ENCODE peak calls at places on chromosome 2, in ten cellular contexts. One of them, this sample, is unnamed.

GRCh38 chr2:224520064-224520463 is 65.1 kb downstream of the CUL3 start:
- DNase-seq in IMR-90: peak; percentile 92
- DNase-seq in A673: no peak
- DNase-seq in Panc1: no peak
- DNase-seq in stomach: no peak
- DNase-seq in right lobe of liver: no peak
- DNase-seq in spleen: no peak
- DNase-seq in effector memory CD4-positive, alpha-beta T cell: no peak
- DNase-seq in neural progenitor cell: no peak
- DNase-seq in upper lobe of right lung: no peak
- DNase-seq in this sample: no peak

GRCh38 chr2:20216130-20217025 is 8.6 kb downstream of the SDC1 start:
- DNase-seq in IMR-90: no peak
- DNase-seq in Panc1: no peak
- DNase-seq in right lobe of liver: peak; percentile 62
- DNase-seq in stomach: no peak
- DNase-seq in effector memory CD4-positive, alpha-beta T cell: no peak
- DNase-seq in upper lobe of right lung: peak; percentile 54
- DNase-seq in spleen: peak; percentile 69
- DNase-seq in A673: no peak
- DNase-seq in neural progenitor cell: no peak
- DNase-seq in this sample: no peak

GRCh38 chr2:36456227-36456788 is 100.7 kb downstream of the CRIM1 start:
- DNase-seq in neural progenitor cell: peak; percentile 7
- DNase-seq in A673: peak; percentile 98
- DNase-seq in upper lobe of right lung: peak; percentile 72
- DNase-seq in effector memory CD4-positive, alpha-beta T cell: no peak
- DNase-seq in Panc1: no peak
- DNase-seq in right lobe of liver: peak; percentile 56
- DNase-seq in spleen: peak; percentile 80
- DNase-seq in stomach: peak; percentile 50
- DNase-seq in IMR-90: peak; percentile 81
- DNase-seq in this sample: peak; percentile 83

GRCh38 chr2:45652090-45653050 is 895 bp downstream of the PRKCE start:
- DNase-seq in spleen: peak; percentile 87
- DNase-seq in IMR-90: peak; percentile 57
- DNase-seq in right lobe of liver: peak; percentile 56
- DNase-seq in stomach: peak; percentile 36
- DNase-seq in neural progenitor cell: peak; percentile 42
- DNase-seq in upper lobe of right lung: peak; percentile 80
- DNase-seq in Panc1: no peak
- DNase-seq in effector memory CD4-positive, alpha-beta T cell: no peak
- DNase-seq in A673: peak; percentile 11
- DNase-seq in this sample: peak; percentile 61

GRCh38 chr2:27776097-27776496 is 4.6 kb downstream of the MRPL33 start:
- DNase-seq in IMR-90: peak; percentile 53
- DNase-seq in neural progenitor cell: no peak
- DNase-seq in stomach: no peak
- DNase-seq in Panc1: no peak
- DNase-seq in spleen: no peak
- DNase-seq in right lobe of liver: peak; percentile 72
- DNase-seq in upper lobe of right lung: no peak
- DNase-seq in effector memory CD4-positive, alpha-beta T cell: no peak
- DNase-seq in A673: peak; percentile 51
- DNase-seq in this sample: no peak

GRCh38 chr2:189233527-189233926 is 54.0 kb upstream of the COL5A2 start:
- DNase-seq in A673: no peak
- DNase-seq in right lobe of liver: no peak
- DNase-seq in neural progenitor cell: no peak
- DNase-seq in stomach: no peak
- DNase-seq in spleen: no peak
- DNase-seq in Panc1: no peak
- DNase-seq in upper lobe of right lung: no peak
- DNase-seq in IMR-90: peak; percentile 58
- DNase-seq in effector memory CD4-positive, alpha-beta T cell: no peak
- DNase-seq in this sample: no peak

GRCh38 chr2:177731384-177731783 is 338.8 kb downstream of the AGPS start:
- DNase-seq in neural progenitor cell: peak; percentile 57
- DNase-seq in IMR-90: no peak
- DNase-seq in spleen: no peak
- DNase-seq in Panc1: no peak
- DNase-seq in A673: peak; percentile 50
- DNase-seq in right lobe of liver: no peak
- DNase-seq in upper lobe of right lung: no peak
- DNase-seq in stomach: no peak
- DNase-seq in effector memory CD4-positive, alpha-beta T cell: no peak
- DNase-seq in this sample: no peak

GRCh38 chr2:64018715-64019082 is 529 bp downstream of the VPS54 start:
- DNase-seq in A673: peak; percentile 51
- DNase-seq in IMR-90: no peak
- DNase-seq in neural progenitor cell: peak; percentile 63
- DNase-seq in stomach: no peak
- DNase-seq in spleen: no peak
- DNase-seq in right lobe of liver: peak; percentile 74
- DNase-seq in Panc1: no peak
- DNase-seq in upper lobe of right lung: peak; percentile 85
- DNase-seq in effector memory CD4-positive, alpha-beta T cell: no peak
- DNase-seq in this sample: peak; percentile 58

GRCh38 chr2:86037795-86038192 is 67.9 kb downstream of the POLR1A start:
- DNase-seq in neural progenitor cell: no peak
- DNase-seq in IMR-90: no peak
- DNase-seq in stomach: no peak
- DNase-seq in right lobe of liver: no peak
- DNase-seq in Panc1: no peak
- DNase-seq in spleen: peak; percentile 77
- DNase-seq in effector memory CD4-positive, alpha-beta T cell: no peak
- DNase-seq in upper lobe of right lung: no peak
- DNase-seq in A673: no peak
- DNase-seq in this sample: peak; percentile 37
- H3K4me3 ChIP-seq in neural progenitor cell: no peak overlapping the region
- H3K4me3 ChIP-seq in IMR-90: no peak overlapping the region
- H3K4me3 ChIP-seq in stomach: no peak overlapping the region
- H3K4me3 ChIP-seq in right lobe of liver: no peak overlapping the region
- H3K4me3 ChIP-seq in Panc1: no peak overlapping the region
- H3K4me3 ChIP-seq in spleen: no peak overlapping the region
- H3K4me3 ChIP-seq in effector memory CD4-positive, alpha-beta T cell: no peak overlapping the region
- H3K4me3 ChIP-seq in upper lobe of right lung: no peak overlapping the region
- H3K4me3 ChIP-seq in A673: no peak overlapping the region
- H3K4me3 ChIP-seq in this sample: no peak overlapping the region

DNA sequence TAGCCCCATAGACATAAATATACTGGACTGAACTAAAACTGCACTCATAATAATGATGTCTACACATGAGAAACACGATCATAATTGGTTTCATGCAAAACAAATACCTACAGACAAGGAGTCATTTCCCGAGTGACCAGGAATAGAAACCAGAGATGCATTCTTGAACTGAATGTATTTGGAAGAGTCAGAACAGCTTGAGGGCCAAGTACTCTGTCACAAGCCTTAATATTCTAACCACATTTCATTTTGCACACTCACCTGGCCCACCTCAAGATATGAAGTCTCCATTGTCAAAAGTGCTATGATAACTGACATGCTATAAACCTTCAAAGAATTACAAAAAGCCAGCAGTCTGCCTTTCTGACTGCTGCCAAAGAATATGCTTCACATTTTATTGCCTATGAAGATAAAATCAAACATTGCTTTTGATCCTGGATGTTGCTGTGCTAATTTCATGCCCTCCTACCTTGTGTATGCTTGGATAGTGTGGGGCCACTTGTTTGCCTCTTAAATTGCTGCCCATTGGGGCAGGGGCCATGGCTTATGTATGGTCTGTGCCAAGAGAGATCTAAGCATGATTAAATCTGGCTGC is 18.9 kb upstream of the ASAP2 start:
- DNase-seq in A673: no peak
- DNase-seq in Panc1: no peak
- DNase-seq in stomach: no peak
- DNase-seq in IMR-90: peak; percentile 58
- DNase-seq in right lobe of liver: no peak
- DNase-seq in effector memory CD4-positive, alpha-beta T cell: no peak
- DNase-seq in upper lobe of right lung: no peak
- DNase-seq in neural progenitor cell: no peak
- DNase-seq in spleen: no peak
- DNase-seq in this sample: no peak
- H3K27ac ChIP-seq in A673: no peak overlapping the region
- H3K27ac ChIP-seq in Panc1: no peak overlapping the region
- H3K27ac ChIP-seq in stomach: no peak overlapping the region
- H3K27ac ChIP-seq in IMR-90: no peak overlapping the region
- H3K27ac ChIP-seq in right lobe of liver: no peak overlapping the region
- H3K27ac ChIP-seq in effector memory CD4-positive, alpha-beta T cell: no peak overlapping the region
- H3K27ac ChIP-seq in upper lobe of right lung: no peak overlapping the region
- H3K27ac ChIP-seq in neural progenitor cell: no peak overlapping the region
- H3K27ac ChIP-seq in spleen: no peak overlapping the region
- H3K27ac ChIP-seq in this sample: no peak overlapping the region

GRCh38 chr2:9250091-9250490 is 43.5 kb downstream of the ASAP2 start:
- DNase-seq in spleen: no peak
- DNase-seq in right lobe of liver: no peak
- DNase-seq in stomach: no peak
- DNase-seq in IMR-90: no peak
- DNase-seq in neural progenitor cell: no peak
- DNase-seq in A673: no peak
- DNase-seq in Panc1: no peak
- DNase-seq in effector memory CD4-positive, alpha-beta T cell: no peak
- DNase-seq in upper lobe of right lung: no peak
- DNase-seq in this sample: no peak

GRCh38 chr2:9249036-9249800 is 42.6 kb downstream of the ASAP2 start:
- DNase-seq in spleen: no peak
- DNase-seq in stomach: peak; percentile 60
- DNase-seq in neural progenitor cell: no peak
- DNase-seq in right lobe of liver: no peak
- DNase-seq in A673: no peak
- DNase-seq in upper lobe of right lung: no peak
- DNase-seq in IMR-90: peak; percentile 55
- DNase-seq in Panc1: no peak
- DNase-seq in effector memory CD4-positive, alpha-beta T cell: no peak
- DNase-seq in this sample: peak; percentile 58

GRCh38 chr2:9252002-9252357 is 45.4 kb downstream of the ASAP2 start:
- DNase-seq in effector memory CD4-positive, alpha-beta T cell: no peak
- DNase-seq in stomach: no peak
- DNase-seq in right lobe of liver: no peak
- DNase-seq in spleen: no peak
- DNase-seq in IMR-90: no peak
- DNase-seq in Panc1: no peak
- DNase-seq in neural progenitor cell: no peak
- DNase-seq in upper lobe of right lung: no peak
- DNase-seq in A673: no peak
- DNase-seq in this sample: no peak

GRCh38 chr2:9251154-9252001 is 44.8 kb downstream of the ASAP2 start:
- DNase-seq in upper lobe of right lung: no peak
- DNase-seq in IMR-90: peak; percentile 77
- DNase-seq in stomach: peak; percentile 40
- DNase-seq in A673: peak; percentile 59
- DNase-seq in effector memory CD4-positive, alpha-beta T cell: no peak
- DNase-seq in Panc1: no peak
- DNase-seq in spleen: no peak
- DNase-seq in neural progenitor cell: no peak
- DNase-seq in right lobe of liver: no peak
- DNase-seq in this sample: no peak

DNA sequence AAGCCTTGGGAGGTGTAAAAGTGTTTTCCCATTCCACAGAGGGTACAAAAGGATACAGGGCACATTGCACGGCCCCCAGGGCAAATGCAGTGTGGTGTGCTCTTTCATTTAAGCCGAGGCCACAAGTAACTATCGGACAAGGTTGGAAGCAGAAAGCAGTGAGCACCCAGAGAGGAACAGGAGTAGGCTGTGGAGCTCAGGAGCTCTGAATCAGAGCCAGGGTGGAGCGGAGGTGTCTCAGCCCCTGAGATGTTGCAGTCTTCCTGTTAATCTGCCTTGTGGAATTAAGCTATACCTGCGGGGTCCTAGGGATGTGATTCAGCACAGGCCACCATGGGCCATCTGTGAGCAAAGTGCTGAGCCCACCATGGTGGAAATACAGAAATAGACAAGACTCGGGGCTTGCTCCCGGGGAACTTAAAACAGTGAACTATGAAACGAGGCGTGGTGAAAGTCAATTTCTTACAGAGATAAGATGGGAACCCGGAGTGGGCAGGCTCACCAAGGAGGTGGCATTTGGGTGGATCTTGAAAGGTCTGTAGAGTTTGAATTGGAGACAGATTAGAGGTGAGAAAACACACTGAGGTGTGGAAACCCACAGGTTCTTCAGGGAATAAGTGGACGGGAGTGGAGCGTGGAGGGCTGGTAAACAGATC is 44.0 kb downstream of the ASAP2 start:
- DNase-seq in A673: no peak
- DNase-seq in stomach: peak; percentile 45
- DNase-seq in right lobe of liver: no peak
- DNase-seq in effector memory CD4-positive, alpha-beta T cell: no peak
- DNase-seq in Panc1: no peak
- DNase-seq in IMR-90: no peak
- DNase-seq in upper lobe of right lung: no peak
- DNase-seq in spleen: no peak
- DNase-seq in neural progenitor cell: no peak
- DNase-seq in this sample: no peak
- H3K4me1 ChIP-seq in A673: peaks cover 54% of the 10 kb centered on the region
- H3K4me1 ChIP-seq in stomach: peaks cover 49% of the 10 kb centered on the region
- H3K4me1 ChIP-seq in right lobe of liver: peaks cover 9% of the 10 kb centered on the region
- H3K4me1 ChIP-seq in effector memory CD4-positive, alpha-beta T cell: no peaks in the 10 kb centered on the region
- H3K4me1 ChIP-seq in Panc1: peaks cover 88% of the 10 kb centered on the region
- H3K4me1 ChIP-seq in IMR-90: peaks cover 43% of the 10 kb centered on the region
- H3K4me1 ChIP-seq in upper lobe of right lung: peaks cover 43% of the 10 kb centered on the region
- H3K4me1 ChIP-seq in spleen: peaks cover 9% of the 10 kb centered on the region
- H3K4me1 ChIP-seq in neural progenitor cell: peaks cover 4% of the 10 kb centered on the region
- H3K4me1 ChIP-seq in this sample: peaks cover 30% of the 10 kb centered on the region

GRCh38 chr2:217996345-217996744 is 6.5 kb downstream of the TNS1 start:
- DNase-seq in right lobe of liver: no peak
- DNase-seq in neural progenitor cell: no peak
- DNase-seq in spleen: no peak
- DNase-seq in upper lobe of right lung: no peak
- DNase-seq in effector memory CD4-positive, alpha-beta T cell: no peak
- DNase-seq in IMR-90: peak; percentile 83
- DNase-seq in stomach: no peak
- DNase-seq in Panc1: no peak
- DNase-seq in A673: peak; percentile 60
- DNase-seq in this sample: no peak

GRCh38 chr2:217993817-217994459 is 8.9 kb downstream of the TNS1 start:
- DNase-seq in stomach: peak; percentile 78
- DNase-seq in neural progenitor cell: peak; percentile 83
- DNase-seq in effector memory CD4-positive, alpha-beta T cell: peak; percentile 15
- DNase-seq in spleen: peak; percentile 88
- DNase-seq in A673: peak; percentile 69
- DNase-seq in right lobe of liver: peak; percentile 73
- DNase-seq in IMR-90: peak; percentile 45
- DNase-seq in upper lobe of right lung: peak; percentile 83
- DNase-seq in Panc1: no peak
- DNase-seq in this sample: peak; percentile 71

GRCh38 chr2:217994776-217995274 is 8.0 kb downstream of the TNS1 start:
- DNase-seq in effector memory CD4-positive, alpha-beta T cell: no peak
- DNase-seq in neural progenitor cell: no peak
- DNase-seq in A673: no peak
- DNase-seq in IMR-90: peak; percentile 90
- DNase-seq in right lobe of liver: no peak
- DNase-seq in Panc1: no peak
- DNase-seq in stomach: no peak
- DNase-seq in spleen: no peak
- DNase-seq in upper lobe of right lung: no peak
- DNase-seq in this sample: peak; percentile 26

GRCh38 chr2:217997510-217997909 is 5.3 kb downstream of the TNS1 start:
- DNase-seq in spleen: no peak
- DNase-seq in upper lobe of right lung: no peak
- DNase-seq in right lobe of liver: no peak
- DNase-seq in IMR-90: no peak
- DNase-seq in stomach: no peak
- DNase-seq in A673: no peak
- DNase-seq in Panc1: no peak
- DNase-seq in neural progenitor cell: no peak
- DNase-seq in effector memory CD4-positive, alpha-beta T cell: no peak
- DNase-seq in this sample: no peak

GRCh38 chr2:217995741-217996141 is 7.1 kb downstream of the TNS1 start:
- DNase-seq in stomach: peak; percentile 47
- DNase-seq in Panc1: no peak
- DNase-seq in neural progenitor cell: no peak
- DNase-seq in spleen: peak; percentile 83
- DNase-seq in A673: no peak
- DNase-seq in effector memory CD4-positive, alpha-beta T cell: no peak
- DNase-seq in right lobe of liver: no peak
- DNase-seq in IMR-90: no peak
- DNase-seq in upper lobe of right lung: no peak
- DNase-seq in this sample: no peak
- H3K4me3 ChIP-seq in stomach: no peak overlapping the region
- H3K4me3 ChIP-seq in Panc1: no peak overlapping the region
- H3K4me3 ChIP-seq in neural progenitor cell: no peak overlapping the region
- H3K4me3 ChIP-seq in spleen: no peak overlapping the region
- H3K4me3 ChIP-seq in A673: no peak overlapping the region
- H3K4me3 ChIP-seq in effector memory CD4-positive, alpha-beta T cell: no peak overlapping the region
- H3K4me3 ChIP-seq in right lobe of liver: no peak overlapping the region
- H3K4me3 ChIP-seq in IMR-90: no peak overlapping the region
- H3K4me3 ChIP-seq in upper lobe of right lung: no peak overlapping the region
- H3K4me3 ChIP-seq in this sample: no peak overlapping the region